ENCODE peak calls at places on chromosome 21, in eight cellular contexts. One of them, this sample, is unnamed.

GRCh38 chr21:45636921-45637646 is 6.4 kb upstream of the PCBP3 start:
- DNase-seq in Caco-2: no peak
- DNase-seq in uterus: no peak
- DNase-seq in fibroblast of lung: no peak
- DNase-seq in AG04449: no peak
- DNase-seq in Calu3: no peak
- DNase-seq in lower lobe of right lung: no peak
- DNase-seq in AG09319: no peak
- DNase-seq in this sample: peak

GRCh38 chr21:20802631-20803260 is 195.5 kb upstream of the NCAM2 start:
- DNase-seq in Caco-2: no peak
- DNase-seq in uterus: no peak
- DNase-seq in fibroblast of lung: no peak
- DNase-seq in AG04449: no peak
- DNase-seq in Calu3: no peak
- DNase-seq in lower lobe of right lung: no peak
- DNase-seq in AG09319: no peak
- DNase-seq in this sample: no peak

GRCh38 chr21:42665026-42665425 is 11.6 kb downstream of the PDE9A start:
- DNase-seq in Caco-2: no peak
- DNase-seq in uterus: no peak
- DNase-seq in fibroblast of lung: no peak
- DNase-seq in AG04449: no peak
- DNase-seq in Calu3: no peak
- DNase-seq in lower lobe of right lung: no peak
- DNase-seq in AG09319: no peak
- DNase-seq in this sample: no peak

GRCh38 chr21:29077651-29078090 is 4.2 kb upstream of the CCT8 start:
- DNase-seq in Caco-2: peak
- DNase-seq in uterus: no peak
- DNase-seq in fibroblast of lung: peak
- DNase-seq in AG04449: no peak
- DNase-seq in Calu3: no peak
- DNase-seq in lower lobe of right lung: no peak
- DNase-seq in AG09319: no peak
- DNase-seq in this sample: no peak

GRCh38 chr21:33674226-33674625 is 31.9 kb downstream of the ITSN1 start:
- DNase-seq in Caco-2: no peak
- DNase-seq in uterus: no peak
- DNase-seq in fibroblast of lung: no peak
- DNase-seq in AG04449: no peak
- DNase-seq in Calu3: no peak
- DNase-seq in lower lobe of right lung: no peak
- DNase-seq in AG09319: no peak
- DNase-seq in this sample: no peak

GRCh38 chr21:22691643-22692042 is 1693.4 kb downstream of the NCAM2 start:
- DNase-seq in Caco-2: no peak
- DNase-seq in uterus: no peak
- DNase-seq in fibroblast of lung: no peak
- DNase-seq in AG04449: no peak
- DNase-seq in Calu3: no peak
- DNase-seq in lower lobe of right lung: no peak
- DNase-seq in AG09319: no peak
- DNase-seq in this sample: no peak

GRCh38 chr21:39319814-39320332 is 6.4 kb upstream of the BRWD1 start:
- DNase-seq in Caco-2: no peak
- DNase-seq in uterus: no peak
- DNase-seq in fibroblast of lung: peak
- DNase-seq in AG04449: no peak
- DNase-seq in Calu3: no peak
- DNase-seq in lower lobe of right lung: no peak
- DNase-seq in AG09319: no peak
- DNase-seq in this sample: no peak

GRCh38 chr21:44939532-44940115 is at the start of gene SLX9:
- DNase-seq in Caco-2: peak
- DNase-seq in uterus: peak
- DNase-seq in fibroblast of lung: peak
- DNase-seq in AG04449: no peak
- DNase-seq in Calu3: peak
- DNase-seq in lower lobe of right lung: peak
- DNase-seq in AG09319: peak
- DNase-seq in this sample: no peak

GRCh38 chr21:42234464-42235241 is 15.7 kb downstream of the ABCG1 start:
- DNase-seq in Caco-2: peak
- DNase-seq in uterus: peak
- DNase-seq in fibroblast of lung: peak
- DNase-seq in AG04449: no peak
- DNase-seq in Calu3: peak
- DNase-seq in lower lobe of right lung: peak
- DNase-seq in AG09319: no peak
- DNase-seq in this sample: no peak

GRCh38 chr21:45001134-45002095 is 61.6 kb downstream of the SLX9 start:
- DNase-seq in Caco-2: no peak
- DNase-seq in uterus: no peak
- DNase-seq in fibroblast of lung: peak
- DNase-seq in AG04449: no peak
- DNase-seq in Calu3: peak
- DNase-seq in lower lobe of right lung: peak
- DNase-seq in AG09319: peak
- DNase-seq in this sample: no peak

GRCh38 chr21:27362249-27362648 is 395.4 kb upstream of the ADAMTS5 start:
- DNase-seq in Caco-2: no peak
- DNase-seq in uterus: no peak
- DNase-seq in fibroblast of lung: peak
- DNase-seq in AG04449: no peak
- DNase-seq in Calu3: no peak
- DNase-seq in lower lobe of right lung: no peak
- DNase-seq in AG09319: no peak
- DNase-seq in this sample: no peak
- TF ChIP-seq CTCF in Caco-2: no peak
- TF ChIP-seq CTCF in uterus: no peak
- TF ChIP-seq CTCF in fibroblast of lung: no peak
- TF ChIP-seq CTCF in AG04449: peak
- TF ChIP-seq CTCF in Calu3: no peak
- TF ChIP-seq CTCF in lower lobe of right lung: peak
- TF ChIP-seq CTCF in AG09319: no peak
- TF ChIP-seq CTCF in this sample: no peak

DNA sequence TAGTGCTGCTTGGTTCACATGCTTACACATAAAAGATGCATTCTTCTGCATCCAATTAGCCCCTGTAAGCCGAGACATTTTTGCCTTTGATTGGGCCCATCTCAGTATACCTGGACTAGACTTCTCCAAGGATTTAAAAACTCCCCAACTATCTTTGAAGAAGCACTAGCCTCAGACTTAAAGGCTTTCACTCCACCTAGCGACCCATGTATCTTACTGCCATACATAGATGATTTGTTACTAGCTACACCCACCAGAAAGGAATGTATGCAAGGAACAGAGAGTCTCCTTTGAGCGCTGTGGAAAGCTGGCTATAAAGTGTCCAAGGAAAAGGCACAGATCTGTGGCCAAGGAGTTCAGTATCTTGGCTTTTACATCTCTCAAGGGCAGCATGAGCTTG is 91.7 kb downstream of the LIPI start:
- DNase-seq in Caco-2: no peak
- DNase-seq in uterus: no peak
- DNase-seq in fibroblast of lung: no peak
- DNase-seq in AG04449: no peak
- DNase-seq in Calu3: no peak
- DNase-seq in lower lobe of right lung: no peak
- DNase-seq in AG09319: no peak
- DNase-seq in this sample: no peak
- TF ChIP-seq CTCF in Caco-2: peak
- TF ChIP-seq CTCF in uterus: no peak
- TF ChIP-seq CTCF in fibroblast of lung: no peak
- TF ChIP-seq CTCF in AG04449: no peak
- TF ChIP-seq CTCF in Calu3: no peak
- TF ChIP-seq CTCF in lower lobe of right lung: no peak
- TF ChIP-seq CTCF in AG09319: no peak
- TF ChIP-seq CTCF in this sample: no peak

DNA sequence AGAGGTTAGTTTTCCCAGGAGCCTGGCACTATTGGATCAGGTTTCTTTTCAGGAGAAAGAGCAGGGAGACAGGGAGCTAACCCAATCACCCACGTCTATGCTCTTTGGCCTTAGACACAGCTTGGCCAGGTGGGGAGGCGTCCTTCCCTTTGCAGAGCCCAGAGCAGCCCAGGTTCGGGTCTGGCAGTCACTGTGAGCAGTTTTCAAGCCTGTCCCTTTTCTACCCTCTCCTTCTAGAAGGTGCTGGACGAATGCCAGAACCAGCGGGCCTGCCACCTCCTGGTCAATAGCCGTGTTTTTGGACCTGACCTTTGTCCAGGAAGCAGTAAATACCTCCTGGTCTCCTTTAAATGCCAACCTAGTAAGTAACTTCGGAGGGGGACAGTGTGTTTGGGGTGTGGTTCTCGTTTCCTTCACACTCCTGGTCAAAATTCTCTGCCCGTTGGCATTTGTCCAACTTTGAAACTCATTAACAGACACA is 44.9 kb downstream of the EVA1C start:
- DNase-seq in Caco-2: no peak
- DNase-seq in uterus: peak
- DNase-seq in fibroblast of lung: peak
- DNase-seq in AG04449: no peak
- DNase-seq in Calu3: peak
- DNase-seq in lower lobe of right lung: peak
- DNase-seq in AG09319: no peak
- DNase-seq in this sample: no peak
- TF ChIP-seq CTCF in Caco-2: no peak
- TF ChIP-seq CTCF in uterus: no peak
- TF ChIP-seq CTCF in fibroblast of lung: peak
- TF ChIP-seq CTCF in AG04449: no peak
- TF ChIP-seq CTCF in Calu3: no peak
- TF ChIP-seq CTCF in lower lobe of right lung: no peak
- TF ChIP-seq CTCF in AG09319: no peak
- TF ChIP-seq CTCF in this sample: no peak

DNA sequence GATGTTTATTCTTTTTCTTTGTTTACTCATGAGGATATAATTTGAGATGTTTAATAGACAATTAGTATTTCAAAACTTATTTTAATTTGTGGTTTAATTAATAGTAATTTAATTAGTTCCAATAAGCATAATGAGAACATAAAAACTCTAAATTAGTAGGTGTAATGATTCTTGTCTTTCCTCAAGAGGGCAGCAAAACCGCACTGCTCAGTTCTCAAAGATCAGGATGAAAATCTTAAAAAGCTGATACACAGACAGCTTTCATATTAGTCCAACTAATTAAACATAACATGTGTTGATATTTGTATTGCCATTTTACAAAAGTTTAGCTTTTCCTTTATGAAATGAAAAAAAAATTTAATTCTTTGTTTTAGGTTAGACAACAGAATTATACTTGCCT is 106.7 kb upstream of the C21orf91 start:
- DNase-seq in Caco-2: no peak
- DNase-seq in uterus: no peak
- DNase-seq in fibroblast of lung: peak
- DNase-seq in AG04449: no peak
- DNase-seq in Calu3: peak
- DNase-seq in lower lobe of right lung: no peak
- DNase-seq in AG09319: no peak
- DNase-seq in this sample: no peak
- TF ChIP-seq CTCF in Caco-2: peak
- TF ChIP-seq CTCF in uterus: peak
- TF ChIP-seq CTCF in fibroblast of lung: peak
- TF ChIP-seq CTCF in AG04449: peak
- TF ChIP-seq CTCF in Calu3: peak
- TF ChIP-seq CTCF in lower lobe of right lung: peak
- TF ChIP-seq CTCF in AG09319: peak
- TF ChIP-seq CTCF in this sample: peak

This sample was measured in osteocyte.